ENCODE peak calls at places on chromosomes 3 and 15, in eight cellular contexts. Z, D, V, H, A, J, S and K are unnamed samples.

GRCh38 chr3:129128357-129129155 is 7.0 kb upstream of the RAB43 start:
- DNase-seq in Z (no peak), D (no peak), V (no peak), H (no peak), A (no peak), J (no peak), S (no peak), K (no peak)

GRCh38 chr3:28328188-28329151 is 20.1 kb upstream of the ZCWPW2 start:
- DNase-seq in Z (no peak), D (no peak), V (no peak), H (no peak), A (no peak), J (peak), S (no peak), K (no peak)

GRCh38 chr3:40456940-40457823 is at the start of gene RPL14:
- DNase-seq in Z (peak), D (peak), V (peak), H (peak), A (peak), J (peak), S (peak), K (peak)

GRCh38 chr3:171984883-171985282 is 54.5 kb upstream of the FNDC3B start:
- DNase-seq in Z (no peak), D (no peak), V (no peak), H (no peak), A (no peak), J (no peak), S (no peak), K (no peak)

GRCh38 chr3:167493240-167493639 is 19.4 kb upstream of the SERPINI2 start:
- DNase-seq in Z (no peak), D (peak), V (no peak), H (no peak), A (no peak), J (peak), S (no peak), K (no peak)

GRCh38 chr15:96294766-96295165 is 35.7 kb upstream of the NR2F2 start:
- DNase-seq in Z (no peak), D (no peak), V (no peak), H (no peak), A (no peak), J (no peak), S (no peak), K (no peak)

GRCh38 chr3:13574798-13575451 is 26.0 kb downstream of the FBLN2 start:
- DNase-seq in Z (no peak), D (no peak), V (no peak), H (no peak), A (no peak), J (no peak), S (no peak), K (no peak)

GRCh38 chr3:94036909-94037507 is 8.6 kb upstream of the STX19 start:
- DNase-seq in Z (no peak), D (no peak), V (no peak), H (no peak), A (no peak), J (peak), S (peak), K (no peak)

GRCh38 chr3:165837058-165837525 is at the start of gene BCHE:
- DNase-seq in Z (no peak), D (no peak), V (peak), H (peak), A (no peak), J (no peak), S (peak), K (peak)

GRCh38 chr15:40928975-40929729 is at the start of gene DLL4:
- DNase-seq in Z (peak), D (peak), V (peak), H (no peak), A (no peak), J (no peak), S (peak), K (peak)

GRCh38 chr3:197393711-197394110 is 95.3 kb upstream of the DLG1 start:
- DNase-seq in Z (no peak), D (no peak), V (no peak), H (no peak), A (no peak), J (no peak), S (no peak), K (no peak)

GRCh38 chr15:68332266-68332665 is 54.7 kb downstream of the FEM1B start:
- DNase-seq in Z (no peak), D (no peak), V (no peak), H (no peak), A (no peak), J (no peak), S (no peak), K (no peak)

GRCh38 chr15:58877999-58878825 is 55.3 kb downstream of the SLTM start:
- DNase-seq in Z (no peak), D (no peak), V (no peak), H (no peak), A (no peak), J (no peak), S (no peak), K (no peak)

GRCh38 chr3:132317229-132317948 is at the start of gene ACP3:
- DNase-seq in Z (peak), D (no peak), V (peak), H (peak), A (peak), J (peak), S (peak), K (no peak)

GRCh38 chr3:187227658-187228258 is 30.5 kb downstream of the RTP1 start:
- DNase-seq in Z (no peak), D (no peak), V (no peak), H (no peak), A (no peak), J (no peak), S (peak), K (no peak)

GRCh38 chr3:192915724-192916123 is 1.9 kb downstream of the MB21D2 start:
- DNase-seq in Z (no peak), D (no peak), V (no peak), H (no peak), A (no peak), J (no peak), S (no peak), K (no peak)

GRCh38 chr15:79463781-79464270 is 31.7 kb downstream of the MINAR1 start:
- DNase-seq in Z (no peak), D (no peak), V (no peak), H (no peak), A (no peak), J (no peak), S (no peak), K (no peak)

GRCh38 chr15:90191795-90192494 is 9.2 kb upstream of the SEMA4B start:
- DNase-seq in Z (peak), D (no peak), V (peak), H (peak), A (no peak), J (peak), S (no peak), K (no peak)

GRCh38 chr3:15346516-15346915 is 14.1 kb upstream of the SH3BP5 start:
- DNase-seq in Z (no peak), D (no peak), V (no peak), H (no peak), A (no peak), J (no peak), S (no peak), K (no peak)

GRCh38 chr3:115251509-115251908 is 104.4 kb upstream of the ZBTB20 start:
- DNase-seq in Z (no peak), D (no peak), V (no peak), H (no peak), A (no peak), J (no peak), S (no peak), K (no peak)

GRCh38 chr15:53384417-53384816 is 375.0 kb downstream of the WDR72 start:
- DNase-seq in Z (peak), D (peak), V (no peak), H (no peak), A (no peak), J (no peak), S (no peak), K (peak)

GRCh38 chr3:153338487-153338886 is 176.5 kb downstream of the RAP2B start:
- DNase-seq in Z (no peak), D (no peak), V (no peak), H (no peak), A (no peak), J (no peak), S (peak), K (no peak)

GRCh38 chr3:16409032-16409431 is 104.5 kb downstream of the RFTN1 start:
- DNase-seq in Z (no peak), D (no peak), V (no peak), H (no peak), A (no peak), J (no peak), S (no peak), K (no peak)

GRCh38 chr3:128584412-128585020 is 66.1 kb downstream of the RPN1 start:
- DNase-seq in Z (peak), D (peak), V (peak), H (peak), A (peak), J (peak), S (peak), K (peak)

GRCh38 chr3:65927576-65927975 is 111.1 kb downstream of the MAGI1 start:
- DNase-seq in Z (no peak), D (no peak), V (no peak), H (no peak), A (no peak), J (no peak), S (no peak), K (no peak)

GRCh38 chr3:166177130-166177529 is 339.9 kb upstream of the BCHE start:
- DNase-seq in Z (no peak), D (no peak), V (no peak), H (no peak), A (no peak), J (no peak), S (no peak), K (no peak)

GRCh38 chr3:146560678-146561077 is 16.3 kb upstream of the PLSCR1 start:
- DNase-seq in Z (no peak), D (no peak), V (no peak), H (no peak), A (no peak), J (no peak), S (no peak), K (no peak)

GRCh38 chr3:197427013-197427412 is 128.6 kb upstream of the DLG1 start:
- DNase-seq in Z (no peak), D (no peak), V (no peak), H (no peak), A (no peak), J (no peak), S (no peak), K (no peak)

GRCh38 chr3:41464401-41464800 is 265.1 kb downstream of the CTNNB1 start:
- DNase-seq in Z (no peak), D (no peak), V (no peak), H (no peak), A (no peak), J (no peak), S (no peak), K (no peak)

GRCh38 chr3:10337323-10338163 is 16.6 kb upstream of the SEC13 start:
- DNase-seq in Z (no peak), D (no peak), V (no peak), H (no peak), A (no peak), J (no peak), S (no peak), K (no peak)

GRCh38 chr15:73704869-73705645 is 20.9 kb downstream of the CD276 start:
- DNase-seq in Z (peak), D (peak), V (peak), H (peak), A (peak), J (peak), S (no peak), K (peak)

GRCh38 chr3:190739726-190740230 is 122.7 kb downstream of the GMNC start:
- DNase-seq in Z (no peak), D (no peak), V (no peak), H (no peak), A (no peak), J (no peak), S (no peak), K (no peak)

GRCh38 chr3:10941972-10942371 is 50.6 kb upstream of the SLC6A1 start:
- DNase-seq in Z (no peak), D (peak), V (no peak), H (peak), A (no peak), J (peak), S (no peak), K (peak)

GRCh38 chr3:30625541-30626438 is 19.4 kb downstream of the TGFBR2 start:
- DNase-seq in Z (no peak), D (no peak), V (no peak), H (no peak), A (no peak), J (no peak), S (peak), K (no peak)

DNA sequence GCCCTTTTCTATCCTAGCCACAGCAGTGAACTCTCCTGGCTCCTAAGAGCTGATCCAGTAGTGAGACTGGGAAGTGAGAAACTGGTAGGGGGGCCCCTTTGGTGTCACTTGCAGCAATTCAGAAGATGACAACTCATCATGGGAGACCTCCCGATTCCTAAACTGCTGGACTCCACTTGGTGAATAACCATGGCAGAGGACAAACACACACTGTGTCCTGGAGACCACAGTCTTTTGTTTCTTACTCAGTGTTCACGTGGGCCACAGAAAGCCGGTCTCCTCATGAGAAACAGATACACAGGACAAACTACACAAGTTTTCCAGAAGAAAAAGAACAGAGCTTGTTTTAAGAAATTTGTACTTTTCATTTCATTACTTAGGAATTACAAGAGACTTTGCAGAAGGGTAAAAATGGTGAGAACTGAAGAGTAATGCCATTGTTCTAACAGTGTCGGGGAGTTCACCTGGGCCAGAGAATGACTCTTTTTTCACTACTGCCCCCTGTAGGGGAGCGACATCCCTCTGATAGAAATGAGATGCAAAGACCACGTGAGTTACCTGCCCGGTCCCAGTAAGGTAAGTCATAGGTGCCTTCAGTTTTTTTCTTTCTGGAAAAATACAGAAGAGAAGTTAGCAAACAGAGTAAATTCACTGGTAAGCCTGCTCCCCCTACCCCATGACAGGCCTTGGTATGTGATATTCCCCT is 38.1 kb downstream of the ST3GAL6 start:
- DNase-seq in Z (no peak), D (peak), V (no peak), H (no peak), A (no peak), J (no peak), S (no peak), K (no peak)
- TF ChIP-seq CTCF in Z (no peak), D (no peak), V (no peak), H (peak), A (no peak), J (peak), S (peak), K (no peak)

GRCh38 chr3:71372369-71372768 is 211.2 kb downstream of the FOXP1 start:
- DNase-seq in Z (peak), D (no peak), V (no peak), H (no peak), A (no peak), J (no peak), S (no peak), K (no peak)
- TF ChIP-seq CTCF in Z (no peak), D (no peak), V (no peak), H (no peak), A (no peak), J (no peak), S (no peak), K (no peak)

GRCh38 chr3:57076422-57076951 is 16.0 kb downstream of the SPATA12 start:
- DNase-seq in Z (no peak), D (no peak), V (no peak), H (no peak), A (no peak), J (no peak), S (no peak), K (no peak)

GRCh38 chr3:57079221-57079831 is 18.9 kb downstream of the SPATA12 start:
- DNase-seq in Z (peak), D (peak), V (peak), H (no peak), A (no peak), J (peak), S (no peak), K (peak)

GRCh38 chr3:57080171-57080570 is 19.7 kb downstream of the SPATA12 start:
- DNase-seq in Z (no peak), D (no peak), V (no peak), H (no peak), A (no peak), J (peak), S (no peak), K (no peak)

GRCh38 chr3:57077630-57078365 is 17.3 kb downstream of the SPATA12 start:
- DNase-seq in Z (no peak), D (no peak), V (no peak), H (no peak), A (no peak), J (no peak), S (no peak), K (no peak)

DNA sequence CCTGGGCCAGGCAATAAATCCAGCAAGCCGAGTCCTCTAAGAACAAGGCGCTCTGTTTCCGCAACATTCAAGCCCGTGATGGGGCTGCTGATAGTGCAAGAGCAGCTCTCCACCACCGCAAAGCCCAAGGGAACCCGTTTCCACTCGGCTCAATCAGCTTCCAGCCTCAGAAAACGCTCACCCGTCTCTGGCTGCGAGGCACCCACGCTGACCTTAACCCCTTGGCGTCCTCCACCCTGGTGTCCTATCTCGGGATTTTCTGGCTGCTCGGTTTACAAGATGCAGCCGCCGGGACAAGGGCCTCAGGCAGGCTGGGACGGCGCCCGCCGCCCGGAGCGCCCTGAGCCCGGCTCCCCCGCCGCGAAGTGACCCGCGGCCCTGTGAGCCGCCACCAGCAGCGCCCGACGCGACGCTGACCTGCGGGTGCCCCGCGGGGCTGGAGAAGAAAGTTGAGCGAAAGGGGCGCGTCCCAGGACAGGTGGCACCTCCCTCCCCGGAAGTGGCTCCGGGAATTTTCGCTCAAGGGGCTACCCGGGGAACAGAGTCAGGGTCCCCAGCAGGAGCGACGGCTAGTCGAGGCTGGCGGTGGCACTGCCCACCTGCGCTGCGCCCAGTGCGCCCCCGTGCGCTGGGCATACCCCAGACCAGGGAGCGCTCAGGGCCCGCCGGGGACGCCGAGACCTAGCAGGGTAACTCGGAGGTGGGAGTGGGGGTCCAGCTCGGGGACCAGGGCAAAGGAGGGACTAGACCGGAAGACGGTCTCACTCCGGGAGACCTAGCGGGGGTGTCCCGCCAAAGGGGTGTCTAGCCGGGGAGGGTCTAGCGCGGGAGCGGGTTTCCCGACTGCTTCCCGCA is 18.1 kb downstream of the SPATA12 start:
- DNase-seq in Z (peak), D (peak), V (peak), H (peak), A (peak), J (peak), S (no peak), K (peak)
- TF ChIP-seq CTCF in Z (no peak), D (no peak), V (no peak), H (no peak), A (no peak), J (peak), S (peak), K (no peak)

GRCh38 chr3:12316253-12316652 is 27.4 kb downstream of the PPARG start:
- DNase-seq in Z (no peak), D (no peak), V (no peak), H (no peak), A (no peak), J (no peak), S (no peak), K (no peak)

GRCh38 chr3:12312010-12312409 is 23.1 kb downstream of the PPARG start:
- DNase-seq in Z (no peak), D (no peak), V (no peak), H (no peak), A (no peak), J (no peak), S (no peak), K (no peak)

GRCh38 chr3:12309716-12310115 is 20.8 kb downstream of the PPARG start:
- DNase-seq in Z (no peak), D (no peak), V (no peak), H (no peak), A (no peak), J (no peak), S (no peak), K (no peak)

GRCh38 chr3:12316721-12317351 is 28.0 kb downstream of the PPARG start:
- DNase-seq in Z (no peak), D (no peak), V (no peak), H (no peak), A (no peak), J (no peak), S (no peak), K (no peak)

GRCh38 chr3:12313519-12313918 is 24.6 kb downstream of the PPARG start:
- DNase-seq in Z (no peak), D (no peak), V (no peak), H (no peak), A (no peak), J (no peak), S (no peak), K (no peak)
- TF ChIP-seq CTCF in Z (no peak), D (no peak), V (no peak), H (no peak), A (no peak), J (no peak), S (peak), K (peak)

GRCh38 chr3:124763644-124764358 is 33.5 kb downstream of the UMPS start:
- DNase-seq in Z (no peak), D (no peak), V (no peak), H (no peak), A (no peak), J (no peak), S (no peak), K (no peak)
- TF ChIP-seq CTCF in Z (no peak), D (no peak), V (no peak), H (no peak), A (no peak), J (no peak), S (no peak), K (no peak)

DNA sequence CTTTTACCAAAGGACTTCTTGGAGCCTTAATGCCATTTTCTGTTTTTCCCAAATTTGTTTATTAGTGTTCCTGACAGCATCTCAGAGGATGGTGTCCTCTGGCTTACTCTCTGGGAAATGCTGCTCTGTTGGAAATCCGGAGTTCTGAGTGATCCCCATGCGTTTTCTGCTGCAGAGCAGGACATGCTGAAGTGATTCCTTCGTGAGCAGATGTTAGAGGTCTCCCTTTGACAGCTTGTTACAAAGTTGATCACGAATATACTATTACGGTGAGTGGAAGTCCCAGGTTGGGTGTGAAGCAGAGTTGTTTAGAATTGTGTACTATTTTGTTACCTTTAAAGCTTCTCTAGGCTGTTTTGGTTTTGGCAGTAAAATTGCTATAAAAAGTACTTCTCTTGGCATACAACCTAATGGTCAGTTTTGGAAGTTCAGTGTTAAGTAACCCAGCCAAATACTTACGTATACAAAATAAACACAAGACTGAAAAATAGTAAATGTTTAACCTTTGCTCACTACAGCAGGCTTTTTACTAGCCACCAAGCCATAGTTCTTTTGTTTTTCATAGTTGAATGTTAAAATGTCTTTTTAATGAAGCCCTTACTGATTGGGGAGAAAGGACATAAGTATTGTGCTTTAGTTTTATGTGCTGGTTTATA is 15.0 kb upstream of the GOLGA6L9 start:
- DNase-seq in Z (no peak), D (no peak), V (no peak), H (no peak), A (no peak), J (no peak), S (peak), K (no peak)
- TF ChIP-seq CTCF in Z (no peak), D (no peak), V (no peak), H (no peak), A (no peak), J (no peak), S (peak), K (no peak)

GRCh38 chr3:123157209-123157597 is 44.5 kb upstream of the SEC22A start:
- DNase-seq in Z (no peak), D (no peak), V (no peak), H (no peak), A (no peak), J (no peak), S (no peak), K (no peak)
- TF ChIP-seq CTCF in Z (no peak), D (no peak), V (no peak), H (no peak), A (no peak), J (no peak), S (no peak), K (no peak)

GRCh38 chr3:159805411-159805772 is 183.2 kb upstream of the IL12A start:
- DNase-seq in Z (no peak), D (no peak), V (no peak), H (no peak), A (no peak), J (no peak), S (no peak), K (no peak)
- TF ChIP-seq CTCF in Z (no peak), D (no peak), V (no peak), H (no peak), A (peak), J (no peak), S (no peak), K (no peak)